ENCODE peak calls at places on chromosomes 11 and 22, in ten cellular contexts. V is activated CD8-positive, alpha-beta memory T cell treated with anti-CD3 and anti-CD28 coated beads, Interleukin-2, amount 50 U/mL, for 48 hours; B is mucosa of descending colon; O is G401; U is heart left ventricle; C is frontal cortex; K is hepatocyte; X is cardiac fibroblast; G is AG04449; W is M059J. Z is an unnamed sample.

GRCh38 chr22:42581762-42582716 is 28.3 kb downstream of the SERHL2 start:
- DNase-seq in V (peak; percentile 94), B (peak; percentile 87), O (peak; percentile 70), U (peak; percentile 88), C (peak; percentile 84), K (peak; percentile 90), X (peak; percentile 72), G (no peak), W (peak; percentile 57), Z (no peak)

GRCh38 chr11:104870910-104871309 is 27.4 kb downstream of the CASP12 start:
- DNase-seq in V (no peak), B (no peak), O (no peak), U (no peak), C (no peak), K (no peak), X (no peak), G (no peak), W (peak; percentile 34), Z (no peak)

GRCh38 chr11:35711173-35711910 is 48.8 kb downstream of the TRIM44 start:
- DNase-seq in V (no peak), B (no peak), O (no peak), U (no peak), C (no peak), K (no peak), X (no peak), G (no peak), W (no peak), Z (no peak)

GRCh38 chr11:41461057-41461681 is 1.7 kb upstream of the LRRC4C start:
- DNase-seq in V (no peak), B (peak; percentile 25), O (peak; percentile 63), U (no peak), C (no peak), K (peak; percentile 41), X (peak; percentile 33), G (no peak), W (peak; percentile 11), Z (no peak)

GRCh38 chr11:69049490-69049867 is 747 bp downstream of the TPCN2 start:
- DNase-seq in V (no peak), B (peak; percentile 31), O (no peak), U (peak; percentile 70), C (peak; percentile 37), K (no peak), X (no peak), G (no peak), W (no peak), Z (no peak)

GRCh38 chr11:132357811-132358572 is 987.6 kb downstream of the NTM start:
- DNase-seq in V (no peak), B (peak; percentile 14), O (no peak), U (no peak), C (no peak), K (no peak), X (no peak), G (no peak), W (no peak), Z (no peak)

GRCh38 chr22:29434288-29434687 is 4.1 kb upstream of the RFPL1 start:
- DNase-seq in V (no peak), B (no peak), O (no peak), U (no peak), C (no peak), K (no peak), X (no peak), G (no peak), W (no peak), Z (no peak)

GRCh38 chr11:61498767-61499341 is 9.7 kb upstream of the LRRC10B start:
- DNase-seq in V (no peak), B (no peak), O (no peak), U (no peak), C (no peak), K (no peak), X (no peak), G (no peak), W (no peak), Z (no peak)

GRCh38 chr11:45083544-45084087 is 62.8 kb upstream of the PRDM11 start:
- DNase-seq in V (no peak), B (peak; percentile 37), O (peak; percentile 74), U (no peak), C (no peak), K (peak; percentile 35), X (no peak), G (no peak), W (peak; percentile 23), Z (no peak)

GRCh38 chr11:97893612-97894011 is 1127.1 kb upstream of the CNTN5 start:
- DNase-seq in V (no peak), B (no peak), O (no peak), U (no peak), C (no peak), K (no peak), X (no peak), G (no peak), W (peak; percentile 6), Z (no peak)

GRCh38 chr22:22877523-22878210 is 9.9 kb upstream of the IGLL5 start:
- DNase-seq in V (peak; percentile 89), B (peak; percentile 57), O (peak; percentile 43), U (peak; percentile 78), C (no peak), K (peak; percentile 78), X (peak; percentile 73), G (no peak), W (peak; percentile 33), Z (peak; percentile 70)

GRCh38 chr11:28729339-28729738 is 621.2 kb downstream of the METTL15 start:
- DNase-seq in V (no peak), B (no peak), O (no peak), U (no peak), C (no peak), K (no peak), X (no peak), G (no peak), W (no peak), Z (no peak)

GRCh38 chr11:121881806-121882205 is 234.2 kb downstream of the BLID start:
- DNase-seq in V (no peak), B (no peak), O (no peak), U (no peak), C (no peak), K (no peak), X (peak; percentile 78), G (peak; percentile 87), W (peak; percentile 83), Z (no peak)

GRCh38 chr11:111571829-111572501 is 30.3 kb upstream of the SIK2 start:
- DNase-seq in V (no peak), B (no peak), O (no peak), U (no peak), C (no peak), K (no peak), X (no peak), G (no peak), W (peak; percentile 28), Z (no peak)

Z was measured in coronary artery.